ENCODE peak calls at places on chromosomes 4 and X, in five cellular contexts. S is effector CD8-positive, alpha-beta T cell; C is AG08395; X is esophagus squamous epithelium; N is germinal center. V is an unnamed sample.

GRCh38 chr4:182213024-182213423 is 30.2 kb upstream of the TENM3 start:
- DNase-seq in S (no peak), C (no peak), X (no peak), N (no peak), V (no peak)

GRCh38 chr4:123444298-123444731 is 47.7 kb downstream of the SPRY1 start:
- DNase-seq in S (no peak), C (peak), X (no peak), N (peak), V (no peak)

GRCh38 chr4:188432328-188432727 is 293.1 kb downstream of the TRIML1 start:
- DNase-seq in S (no peak), C (no peak), X (no peak), N (no peak), V (no peak)

GRCh38 chr4:78545275-78546246 is 6.0 kb upstream of the ANXA3 start:
- DNase-seq in S (no peak), C (no peak), X (no peak), N (no peak), V (no peak)

GRCh38 chr4:118112117-118112516 is 77.8 kb downstream of the NDST3 start:
- DNase-seq in S (no peak), C (no peak), X (no peak), N (no peak), V (no peak)

GRCh38 chr4:96009720-96010119 is 169.8 kb downstream of the PDHA2 start:
- DNase-seq in S (no peak), C (no peak), X (no peak), N (no peak), V (no peak)

GRCh38 chr4:61911313-61911756 is 711.2 kb downstream of the ADGRL3 start:
- DNase-seq in S (no peak), C (no peak), X (no peak), N (no peak), V (no peak)

GRCh38 chr4:35463251-35463952 is 780.9 kb downstream of the ARAP2 start:
- DNase-seq in S (no peak), C (no peak), X (no peak), N (no peak), V (no peak)

GRCh38 chr4:6701371-6701770 is 7.7 kb downstream of the S100P start:
- DNase-seq in S (no peak), C (no peak), X (no peak), N (no peak), V (no peak)

GRCh38 chr4:76993787-76994641 is 44.5 kb downstream of the SEPTIN11 start:
- DNase-seq in S (peak), C (no peak), X (no peak), N (peak), V (no peak)

GRCh38 chrX:154026136-154026806 is 6.6 kb upstream of the IRAK1 start:
- DNase-seq in S (no peak), C (peak), X (no peak), N (no peak), V (no peak)

GRCh38 chrX:104335765-104336164 is 81.0 kb upstream of the ESX1 start:
- DNase-seq in S (no peak), C (peak), X (no peak), N (no peak), V (no peak)

GRCh38 chrX:148049441-148049840 is 68.3 kb downstream of the FMR1NB start:
- DNase-seq in S (no peak), C (peak), X (no peak), N (peak), V (no peak)

GRCh38 chr4:150082241-150082640 is 4.0 kb downstream of the DCLK2 start:
- DNase-seq in S (no peak), C (no peak), X (no peak), N (no peak), V (no peak)

GRCh38 chr4:175422331-175422730 is 389.7 kb downstream of the GPM6A start:
- DNase-seq in S (no peak), C (no peak), X (no peak), N (no peak), V (no peak)

GRCh38 chr4:84530871-84531270 is 31.8 kb upstream of the NKX6-1 start:
- DNase-seq in S (no peak), C (no peak), X (no peak), N (no peak), V (no peak)

GRCh38 chrX:68821616-68822015 is 7.2 kb upstream of the EFNB1 start:
- DNase-seq in S (no peak), C (no peak), X (no peak), N (no peak), V (no peak)

GRCh38 chr4:38751341-38752043 is 31.3 kb downstream of the TLR10 start:
- DNase-seq in S (no peak), C (no peak), X (no peak), N (no peak), V (no peak)

GRCh38 chr4:101076032-101076431 is 271.3 kb downstream of the PPP3CA start:
- DNase-seq in S (no peak), C (no peak), X (no peak), N (no peak), V (no peak)

GRCh38 chr4:156347412-156348075 is 393.9 kb upstream of the CTSO start:
- DNase-seq in S (no peak), C (peak), X (no peak), N (no peak), V (no peak)

GRCh38 chr4:143085644-143086043 is 99.1 kb upstream of the USP38 start:
- DNase-seq in S (no peak), C (no peak), X (no peak), N (no peak), V (no peak)

GRCh38 chr4:185902654-185903053 is 90.7 kb upstream of the SORBS2 start:
- DNase-seq in S (no peak), C (no peak), X (no peak), N (no peak), V (no peak)

GRCh38 chrX:139126493-139126892 is 404.0 kb upstream of the F9 start:
- DNase-seq in S (no peak), C (no peak), X (no peak), N (peak), V (no peak)

GRCh38 chr4:153771058-153771457 is 11.2 kb upstream of the RNF175 start:
- DNase-seq in S (no peak), C (no peak), X (no peak), N (no peak), V (no peak)

GRCh38 chr4:126209117-126209516 is 894.4 kb downstream of the FAT4 start:
- DNase-seq in S (no peak), C (peak), X (no peak), N (no peak), V (no peak)

GRCh38 chr4:25821267-25821666 is 41.5 kb downstream of the SEL1L3 start:
- DNase-seq in S (no peak), C (no peak), X (no peak), N (no peak), V (no peak)

V was measured in tibial artery.